ENCODE peak calls at places on chromosomes 16 and 17, in five cellular contexts. One of them, this sample, is unnamed.

GRCh38 chr17:36673068-36673467 is 71.7 kb downstream of the MRM1 start:
- DNase-seq in tibial artery: no peak
- DNase-seq in GM23248: no peak
- DNase-seq in Peyer's patch: no peak
- DNase-seq in lower lobe of right lung: no peak
- DNase-seq in this sample: no peak

GRCh38 chr16:24151482-24151939 is 104.6 kb upstream of the CACNG3 start:
- DNase-seq in tibial artery: no peak
- DNase-seq in GM23248: no peak
- DNase-seq in Peyer's patch: no peak
- DNase-seq in lower lobe of right lung: no peak
- DNase-seq in this sample: no peak

GRCh38 chr17:16872836-16873653 is 98.9 kb downstream of the TNFRSF13B start:
- DNase-seq in tibial artery: no peak
- DNase-seq in GM23248: peak; percentile 55
- DNase-seq in Peyer's patch: no peak
- DNase-seq in lower lobe of right lung: no peak
- DNase-seq in this sample: no peak

GRCh38 chr17:67506966-67507365 is 129.9 kb downstream of the PITPNC1 start:
- DNase-seq in tibial artery: no peak
- DNase-seq in GM23248: peak; percentile 92
- DNase-seq in Peyer's patch: no peak
- DNase-seq in lower lobe of right lung: no peak
- DNase-seq in this sample: peak; percentile 69

GRCh38 chr16:30032083-30032819 is 1.2 kb upstream of the TLCD3B start:
- DNase-seq in tibial artery: no peak
- DNase-seq in GM23248: peak; percentile 65
- DNase-seq in Peyer's patch: peak; percentile 33
- DNase-seq in lower lobe of right lung: no peak
- DNase-seq in this sample: peak; percentile 58

GRCh38 chr17:80261895-80262279 is 1.2 kb downstream of the RNF213 start:
- DNase-seq in tibial artery: no peak
- DNase-seq in GM23248: no peak
- DNase-seq in Peyer's patch: no peak
- DNase-seq in lower lobe of right lung: no peak
- DNase-seq in this sample: no peak

GRCh38 chr16:425740-426114 is 278 bp downstream of the RAB11FIP3 start:
- DNase-seq in tibial artery: no peak
- DNase-seq in GM23248: peak; percentile 59
- DNase-seq in Peyer's patch: no peak
- DNase-seq in lower lobe of right lung: no peak
- DNase-seq in this sample: no peak

GRCh38 chr16:60463986-60464385 is 1572.3 kb downstream of the CDH8 start:
- DNase-seq in tibial artery: no peak
- DNase-seq in GM23248: no peak
- DNase-seq in Peyer's patch: no peak
- DNase-seq in lower lobe of right lung: no peak
- DNase-seq in this sample: no peak

GRCh38 chr16:2591476-2592240 is 53.8 kb downstream of the PDPK1 start:
- DNase-seq in tibial artery: no peak
- DNase-seq in GM23248: no peak
- DNase-seq in Peyer's patch: no peak
- DNase-seq in lower lobe of right lung: peak; percentile 32
- DNase-seq in this sample: no peak

GRCh38 chr16:47162670-47163420 is 19.1 kb upstream of the NETO2 start:
- DNase-seq in tibial artery: no peak
- DNase-seq in GM23248: no peak
- DNase-seq in Peyer's patch: no peak
- DNase-seq in lower lobe of right lung: no peak
- DNase-seq in this sample: no peak

GRCh38 chr16:85963746-85964370 is 64.9 kb downstream of the IRF8 start:
- DNase-seq in tibial artery: peak; percentile 42
- DNase-seq in GM23248: peak; percentile 26
- DNase-seq in Peyer's patch: no peak
- DNase-seq in lower lobe of right lung: peak; percentile 75
- DNase-seq in this sample: peak; percentile 26

GRCh38 chr16:84735846-84736586 is 36.2 kb downstream of the USP10 start:
- DNase-seq in tibial artery: no peak
- DNase-seq in GM23248: no peak
- DNase-seq in Peyer's patch: no peak
- DNase-seq in lower lobe of right lung: peak; percentile 55
- DNase-seq in this sample: no peak

GRCh38 chr16:78584213-78584860 is 484.9 kb downstream of the WWOX start:
- DNase-seq in tibial artery: no peak
- DNase-seq in GM23248: no peak
- DNase-seq in Peyer's patch: no peak
- DNase-seq in lower lobe of right lung: no peak
- DNase-seq in this sample: no peak

GRCh38 chr17:45895304-45895968 is 1.1 kb downstream of the MAPT start:
- DNase-seq in tibial artery: no peak
- DNase-seq in GM23248: peak; percentile 27
- DNase-seq in Peyer's patch: no peak
- DNase-seq in lower lobe of right lung: no peak
- DNase-seq in this sample: no peak

GRCh38 chr16:30755955-30756780 is 5.7 kb downstream of the CFAP119 start:
- DNase-seq in tibial artery: no peak
- DNase-seq in GM23248: no peak
- DNase-seq in Peyer's patch: no peak
- DNase-seq in lower lobe of right lung: no peak
- DNase-seq in this sample: no peak

GRCh38 chr17:60641810-60642220 is 35.8 kb upstream of the BCAS3 start:
- DNase-seq in tibial artery: peak; percentile 42
- DNase-seq in GM23248: peak; percentile 81
- DNase-seq in Peyer's patch: no peak
- DNase-seq in lower lobe of right lung: no peak
- DNase-seq in this sample: peak; percentile 63

DNA sequence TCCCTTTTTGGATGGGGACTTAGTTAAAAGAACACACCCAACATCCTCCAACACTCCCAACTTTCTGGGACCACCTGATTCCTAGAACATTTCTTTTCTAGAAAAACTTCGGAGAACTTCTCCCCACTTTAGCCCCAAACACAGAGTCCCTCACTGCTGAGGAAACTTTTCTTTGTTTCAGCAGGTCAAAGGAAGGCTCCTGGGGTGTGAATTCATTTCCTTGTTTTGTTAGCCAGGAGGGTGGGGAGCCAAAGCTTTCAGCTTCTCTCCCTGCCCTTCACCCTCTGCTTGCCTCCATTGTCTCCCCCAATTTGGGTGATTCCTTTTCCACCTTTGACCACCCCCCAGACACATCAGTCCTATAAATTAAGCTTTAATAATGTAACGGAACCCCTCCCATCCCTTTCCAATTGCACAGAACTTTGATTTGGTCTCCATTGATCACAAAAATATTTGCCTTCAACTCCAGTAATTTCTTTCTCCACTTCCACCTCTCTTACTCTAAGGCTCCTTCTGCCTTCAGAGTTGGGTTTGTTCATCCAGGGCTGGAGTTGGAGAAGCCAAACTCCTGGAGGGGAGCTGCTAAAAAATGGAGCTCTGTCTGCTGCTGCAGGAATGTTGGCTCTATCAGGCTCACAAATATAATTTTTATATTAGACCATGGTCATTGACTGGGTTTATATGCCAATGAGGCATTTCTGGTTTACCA is 10.3 kb downstream of the HOXB4 start:
- DNase-seq in tibial artery: no peak
- DNase-seq in GM23248: no peak
- DNase-seq in Peyer's patch: no peak
- DNase-seq in lower lobe of right lung: no peak
- DNase-seq in this sample: no peak
- H3K4me3 ChIP-seq in tibial artery: no peak overlapping the region
- H3K4me3 ChIP-seq in GM23248: no peak overlapping the region
- H3K4me3 ChIP-seq in Peyer's patch: no peak overlapping the region
- H3K4me3 ChIP-seq in lower lobe of right lung: peak overlapping the region; percentile 13
- H3K4me3 ChIP-seq in this sample: peak overlapping the region; percentile 59

GRCh38 chr17:31314788-31315105 is 893 bp upstream of the EVI2B start:
- DNase-seq in tibial artery: no peak
- DNase-seq in GM23248: no peak
- DNase-seq in Peyer's patch: no peak
- DNase-seq in lower lobe of right lung: no peak
- DNase-seq in this sample: no peak

GRCh38 chr17:31310260-31310659 is 3.6 kb downstream of the EVI2B start:
- DNase-seq in tibial artery: no peak
- DNase-seq in GM23248: no peak
- DNase-seq in Peyer's patch: peak; percentile 61
- DNase-seq in lower lobe of right lung: no peak
- DNase-seq in this sample: no peak

GRCh38 chr17:31310877-31311276 is 3.0 kb downstream of the EVI2B start:
- DNase-seq in tibial artery: no peak
- DNase-seq in GM23248: no peak
- DNase-seq in Peyer's patch: peak; percentile 54
- DNase-seq in lower lobe of right lung: no peak
- DNase-seq in this sample: no peak

GRCh38 chr17:31318298-31319190 is 2.9 kb downstream of the EVI2A start:
- DNase-seq in tibial artery: peak; percentile 77
- DNase-seq in GM23248: peak; percentile 45
- DNase-seq in Peyer's patch: peak; percentile 66
- DNase-seq in lower lobe of right lung: no peak
- DNase-seq in this sample: peak; percentile 63

GRCh38 chr17:31313982-31314787 is at the start of gene EVI2B:
- DNase-seq in tibial artery: no peak
- DNase-seq in GM23248: peak; percentile 77
- DNase-seq in Peyer's patch: no peak
- DNase-seq in lower lobe of right lung: no peak
- DNase-seq in this sample: peak; percentile 45
- H3K4me3 ChIP-seq in tibial artery: peak within 1 kb of the TSS; percentile 29
- H3K4me3 ChIP-seq in GM23248: peak within 1 kb of the TSS; percentile 17
- H3K4me3 ChIP-seq in Peyer's patch: peak within 1 kb of the TSS; percentile 44
- H3K4me3 ChIP-seq in lower lobe of right lung: peak within 1 kb of the TSS; percentile 42
- H3K4me3 ChIP-seq in this sample: no peak within 1 kb of the TSS

GRCh38 chr17:29256735-29257466 is 10.2 kb downstream of the CRYBA1 start:
- DNase-seq in tibial artery: no peak
- DNase-seq in GM23248: peak; percentile 74
- DNase-seq in Peyer's patch: no peak
- DNase-seq in lower lobe of right lung: no peak
- DNase-seq in this sample: peak; percentile 59
- H3K4me3 ChIP-seq in tibial artery: peak overlapping the region; percentile 17
- H3K4me3 ChIP-seq in GM23248: peak overlapping the region; percentile 60
- H3K4me3 ChIP-seq in Peyer's patch: no peak overlapping the region
- H3K4me3 ChIP-seq in lower lobe of right lung: no peak overlapping the region
- H3K4me3 ChIP-seq in this sample: peak overlapping the region; percentile 18

GRCh38 chr16:27446721-27447120 is 44.7 kb downstream of the IL21R start:
- DNase-seq in tibial artery: no peak
- DNase-seq in GM23248: no peak
- DNase-seq in Peyer's patch: peak; percentile 75
- DNase-seq in lower lobe of right lung: peak; percentile 45
- DNase-seq in this sample: no peak

GRCh38 chr16:27444015-27444414 is 42.0 kb downstream of the IL21R start:
- DNase-seq in tibial artery: peak; percentile 2
- DNase-seq in GM23248: peak; percentile 69
- DNase-seq in Peyer's patch: no peak
- DNase-seq in lower lobe of right lung: no peak
- DNase-seq in this sample: peak; percentile 65

GRCh38 chr16:27441998-27442397 is 40.0 kb downstream of the IL21R start:
- DNase-seq in tibial artery: no peak
- DNase-seq in GM23248: no peak
- DNase-seq in Peyer's patch: no peak
- DNase-seq in lower lobe of right lung: no peak
- DNase-seq in this sample: no peak

GRCh38 chr16:27445502-27446175 is 43.7 kb downstream of the IL21R start:
- DNase-seq in tibial artery: no peak
- DNase-seq in GM23248: no peak
- DNase-seq in Peyer's patch: no peak
- DNase-seq in lower lobe of right lung: peak; percentile 25
- DNase-seq in this sample: no peak

DNA sequence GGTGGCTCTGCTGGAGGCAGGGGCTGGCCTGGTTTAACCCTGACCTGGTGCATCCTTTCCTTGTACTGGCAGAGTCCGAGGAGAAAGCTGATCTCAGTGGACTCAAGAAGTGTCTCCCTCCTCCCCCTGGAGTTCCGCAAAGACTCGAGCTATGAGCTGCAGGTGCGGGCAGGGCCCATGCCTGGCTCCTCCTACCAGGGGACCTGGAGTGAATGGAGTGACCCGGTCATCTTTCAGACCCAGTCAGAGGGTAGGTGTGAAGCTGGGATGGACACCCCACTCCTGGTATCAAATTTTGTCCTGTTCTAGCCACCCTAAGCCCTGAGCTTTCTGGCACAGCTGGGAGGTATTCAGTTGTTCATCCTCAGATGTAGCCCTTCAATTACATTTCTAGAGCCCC is 42.5 kb downstream of the IL21R start:
- DNase-seq in tibial artery: no peak
- DNase-seq in GM23248: no peak
- DNase-seq in Peyer's patch: no peak
- DNase-seq in lower lobe of right lung: peak; percentile 4
- DNase-seq in this sample: no peak
- H3K4me3 ChIP-seq in tibial artery: no peak overlapping the region
- H3K4me3 ChIP-seq in GM23248: no peak overlapping the region
- H3K4me3 ChIP-seq in Peyer's patch: no peak overlapping the region
- H3K4me3 ChIP-seq in lower lobe of right lung: no peak overlapping the region
- H3K4me3 ChIP-seq in this sample: no peak overlapping the region

GRCh38 chr17:7263071-7263800 is 958 bp upstream of the CLDN7 start:
- DNase-seq in tibial artery: no peak
- DNase-seq in GM23248: no peak
- DNase-seq in Peyer's patch: peak; percentile 40
- DNase-seq in lower lobe of right lung: peak; percentile 82
- DNase-seq in this sample: no peak
- H3K4me3 ChIP-seq in tibial artery: no peak overlapping the region
- H3K4me3 ChIP-seq in GM23248: no peak overlapping the region
- H3K4me3 ChIP-seq in Peyer's patch: peak overlapping the region; percentile 57
- H3K4me3 ChIP-seq in lower lobe of right lung: peak overlapping the region; percentile 67
- H3K4me3 ChIP-seq in this sample: no peak overlapping the region

GRCh38 chr16:79897087-79897443 is 296.5 kb upstream of the MAF start:
- DNase-seq in tibial artery: no peak
- DNase-seq in GM23248: no peak
- DNase-seq in Peyer's patch: no peak
- DNase-seq in lower lobe of right lung: no peak
- DNase-seq in this sample: no peak

GRCh38 chr16:79897444-79898146 is 297.1 kb upstream of the MAF start:
- DNase-seq in tibial artery: no peak
- DNase-seq in GM23248: no peak
- DNase-seq in Peyer's patch: no peak
- DNase-seq in lower lobe of right lung: no peak
- DNase-seq in this sample: no peak

GRCh38 chr16:79895053-79895916 is 294.7 kb upstream of the MAF start:
- DNase-seq in tibial artery: no peak
- DNase-seq in GM23248: no peak
- DNase-seq in Peyer's patch: no peak
- DNase-seq in lower lobe of right lung: no peak
- DNase-seq in this sample: no peak

GRCh38 chr16:79893445-79893844 is 292.9 kb upstream of the MAF start:
- DNase-seq in tibial artery: no peak
- DNase-seq in GM23248: no peak
- DNase-seq in Peyer's patch: no peak
- DNase-seq in lower lobe of right lung: no peak
- DNase-seq in this sample: no peak

GRCh38 chr16:79895917-79896203 is 295.3 kb upstream of the MAF start:
- DNase-seq in tibial artery: no peak
- DNase-seq in GM23248: no peak
- DNase-seq in Peyer's patch: no peak
- DNase-seq in lower lobe of right lung: no peak
- DNase-seq in this sample: no peak
- H3K4me3 ChIP-seq in tibial artery: no peak overlapping the region
- H3K4me3 ChIP-seq in GM23248: no peak overlapping the region
- H3K4me3 ChIP-seq in Peyer's patch: no peak overlapping the region
- H3K4me3 ChIP-seq in lower lobe of right lung: no peak overlapping the region
- H3K4me3 ChIP-seq in this sample: no peak overlapping the region

GRCh38 chr16:74561626-74562025 is 45.3 kb downstream of the GLG1 start:
- DNase-seq in tibial artery: no peak
- DNase-seq in GM23248: no peak
- DNase-seq in Peyer's patch: no peak
- DNase-seq in lower lobe of right lung: no peak
- DNase-seq in this sample: no peak
- H3K4me3 ChIP-seq in tibial artery: no peak overlapping the region
- H3K4me3 ChIP-seq in GM23248: no peak overlapping the region
- H3K4me3 ChIP-seq in Peyer's patch: no peak overlapping the region
- H3K4me3 ChIP-seq in lower lobe of right lung: no peak overlapping the region
- H3K4me3 ChIP-seq in this sample: no peak overlapping the region

GRCh38 chr16:87502308-87502969 is 9.6 kb upstream of the ZCCHC14 start:
- DNase-seq in tibial artery: no peak
- DNase-seq in GM23248: no peak
- DNase-seq in Peyer's patch: no peak
- DNase-seq in lower lobe of right lung: no peak
- DNase-seq in this sample: no peak
- H3K4me3 ChIP-seq in tibial artery: no peak overlapping the region
- H3K4me3 ChIP-seq in GM23248: no peak overlapping the region
- H3K4me3 ChIP-seq in Peyer's patch: no peak overlapping the region
- H3K4me3 ChIP-seq in lower lobe of right lung: no peak overlapping the region
- H3K4me3 ChIP-seq in this sample: no peak overlapping the region

This sample was measured in AG10803.